ENCODE peak calls at places on chromosomes 3 and 15, in seven cellular contexts. One of them, this sample, is unnamed.

GRCh38 chr3:74631341-74631740 is 16.9 kb upstream of the CNTN3 start:
- DNase-seq in cardiac fibroblast: no peak
- DNase-seq in astrocyte of the spinal cord: no peak
- DNase-seq in foreskin fibroblast: no peak
- DNase-seq in AG04450: no peak
- DNase-seq in stomach: no peak
- DNase-seq in mesothelial cell of epicardium: no peak
- DNase-seq in this sample: no peak

GRCh38 chr3:192409203-192409837 is 318.0 kb downstream of the FGF12 start:
- DNase-seq in mesothelial cell of epicardium: no peak
- DNase-seq in stomach: no peak
- DNase-seq in foreskin fibroblast: no peak
- DNase-seq in astrocyte of the spinal cord: peak; percentile 47
- DNase-seq in cardiac fibroblast: peak; percentile 7
- DNase-seq in AG04450: no peak
- DNase-seq in this sample: no peak

GRCh38 chr3:106329505-106329904 is 460.7 kb upstream of the CBLB start:
- DNase-seq in stomach: no peak
- DNase-seq in AG04450: no peak
- DNase-seq in astrocyte of the spinal cord: no peak
- DNase-seq in mesothelial cell of epicardium: no peak
- DNase-seq in foreskin fibroblast: no peak
- DNase-seq in cardiac fibroblast: no peak
- DNase-seq in this sample: no peak

GRCh38 chr15:57762302-57762701 is 55.8 kb downstream of the POLR2M start:
- DNase-seq in mesothelial cell of epicardium: no peak
- DNase-seq in stomach: no peak
- DNase-seq in foreskin fibroblast: no peak
- DNase-seq in AG04450: no peak
- DNase-seq in cardiac fibroblast: no peak
- DNase-seq in astrocyte of the spinal cord: no peak
- DNase-seq in this sample: no peak

GRCh38 chr3:71495708-71496472 is 87.6 kb downstream of the FOXP1 start:
- DNase-seq in mesothelial cell of epicardium: no peak
- DNase-seq in foreskin fibroblast: peak; percentile 77
- DNase-seq in AG04450: no peak
- DNase-seq in astrocyte of the spinal cord: peak; percentile 87
- DNase-seq in stomach: no peak
- DNase-seq in cardiac fibroblast: peak; percentile 61
- DNase-seq in this sample: peak; percentile 54

GRCh38 chr15:82040862-82041261 is 5.0 kb downstream of the MEX3B start:
- DNase-seq in astrocyte of the spinal cord: no peak
- DNase-seq in stomach: no peak
- DNase-seq in foreskin fibroblast: no peak
- DNase-seq in mesothelial cell of epicardium: no peak
- DNase-seq in AG04450: no peak
- DNase-seq in cardiac fibroblast: no peak
- DNase-seq in this sample: no peak

GRCh38 chr15:42215854-42216829 is 8.0 kb upstream of the VPS39 start:
- DNase-seq in cardiac fibroblast: peak; percentile 42
- DNase-seq in AG04450: no peak
- DNase-seq in mesothelial cell of epicardium: no peak
- DNase-seq in stomach: no peak
- DNase-seq in astrocyte of the spinal cord: no peak
- DNase-seq in foreskin fibroblast: no peak
- DNase-seq in this sample: no peak

GRCh38 chr3:179452166-179452544 is 885 bp upstream of the GNB4 start:
- DNase-seq in mesothelial cell of epicardium: no peak
- DNase-seq in cardiac fibroblast: peak; percentile 87
- DNase-seq in stomach: no peak
- DNase-seq in foreskin fibroblast: peak; percentile 57
- DNase-seq in AG04450: peak; percentile 55
- DNase-seq in astrocyte of the spinal cord: peak; percentile 85
- DNase-seq in this sample: no peak

GRCh38 chr15:85137507-85138175 is 156.0 kb downstream of the PDE8A start:
- DNase-seq in mesothelial cell of epicardium: no peak
- DNase-seq in stomach: no peak
- DNase-seq in astrocyte of the spinal cord: no peak
- DNase-seq in cardiac fibroblast: no peak
- DNase-seq in AG04450: no peak
- DNase-seq in foreskin fibroblast: no peak
- DNase-seq in this sample: no peak

GRCh38 chr3:43001094-43001553 is 22.0 kb downstream of the GASK1A start:
- DNase-seq in foreskin fibroblast: peak; percentile 78
- DNase-seq in AG04450: peak; percentile 87
- DNase-seq in mesothelial cell of epicardium: no peak
- DNase-seq in stomach: peak; percentile 80
- DNase-seq in astrocyte of the spinal cord: peak; percentile 83
- DNase-seq in cardiac fibroblast: peak; percentile 99
- DNase-seq in this sample: no peak

GRCh38 chr3:136279092-136279491 is 29.0 kb downstream of the PCCB start:
- DNase-seq in stomach: no peak
- DNase-seq in astrocyte of the spinal cord: no peak
- DNase-seq in foreskin fibroblast: no peak
- DNase-seq in mesothelial cell of epicardium: no peak
- DNase-seq in cardiac fibroblast: no peak
- DNase-seq in AG04450: no peak
- DNase-seq in this sample: no peak

GRCh38 chr3:12553921-12554391 is 2.9 kb upstream of the MKRN2 start:
- DNase-seq in mesothelial cell of epicardium: no peak
- DNase-seq in AG04450: no peak
- DNase-seq in stomach: no peak
- DNase-seq in astrocyte of the spinal cord: peak; percentile 33
- DNase-seq in foreskin fibroblast: no peak
- DNase-seq in cardiac fibroblast: peak; percentile 26
- DNase-seq in this sample: no peak

GRCh38 chr3:133452603-133453313 is 52.9 kb downstream of the BFSP2 start:
- DNase-seq in AG04450: no peak
- DNase-seq in astrocyte of the spinal cord: peak; percentile 17
- DNase-seq in mesothelial cell of epicardium: no peak
- DNase-seq in foreskin fibroblast: no peak
- DNase-seq in cardiac fibroblast: no peak
- DNase-seq in stomach: no peak
- DNase-seq in this sample: no peak

GRCh38 chr3:17195856-17196604 is 311.3 kb downstream of the PLCL2 start:
- DNase-seq in foreskin fibroblast: no peak
- DNase-seq in AG04450: no peak
- DNase-seq in stomach: no peak
- DNase-seq in cardiac fibroblast: peak; percentile 61
- DNase-seq in mesothelial cell of epicardium: no peak
- DNase-seq in astrocyte of the spinal cord: peak; percentile 18
- DNase-seq in this sample: no peak

GRCh38 chr3:33439421-33440327 is 531 bp downstream of the UBP1 start:
- DNase-seq in cardiac fibroblast: peak; percentile 39
- DNase-seq in foreskin fibroblast: peak; percentile 56
- DNase-seq in mesothelial cell of epicardium: peak; percentile 56
- DNase-seq in AG04450: no peak
- DNase-seq in stomach: peak; percentile 56
- DNase-seq in astrocyte of the spinal cord: peak; percentile 37
- DNase-seq in this sample: no peak

GRCh38 chr3:99625643-99626414 is 12.6 kb upstream of the COL8A1 start:
- DNase-seq in mesothelial cell of epicardium: no peak
- DNase-seq in AG04450: peak; percentile 46
- DNase-seq in stomach: no peak
- DNase-seq in cardiac fibroblast: no peak
- DNase-seq in astrocyte of the spinal cord: peak; percentile 39
- DNase-seq in foreskin fibroblast: peak; percentile 76
- DNase-seq in this sample: no peak

GRCh38 chr3:99625237-99625622 is 13.2 kb upstream of the COL8A1 start:
- DNase-seq in stomach: no peak
- DNase-seq in cardiac fibroblast: no peak
- DNase-seq in mesothelial cell of epicardium: no peak
- DNase-seq in astrocyte of the spinal cord: no peak
- DNase-seq in foreskin fibroblast: peak; percentile 18
- DNase-seq in AG04450: no peak
- DNase-seq in this sample: no peak

GRCh38 chr3:99624536-99625236 is 13.7 kb upstream of the COL8A1 start:
- DNase-seq in astrocyte of the spinal cord: no peak
- DNase-seq in mesothelial cell of epicardium: no peak
- DNase-seq in stomach: no peak
- DNase-seq in cardiac fibroblast: no peak
- DNase-seq in foreskin fibroblast: no peak
- DNase-seq in AG04450: no peak
- DNase-seq in this sample: no peak

GRCh38 chr3:99626415-99626788 is 12.0 kb upstream of the COL8A1 start:
- DNase-seq in stomach: no peak
- DNase-seq in foreskin fibroblast: no peak
- DNase-seq in astrocyte of the spinal cord: no peak
- DNase-seq in mesothelial cell of epicardium: no peak
- DNase-seq in AG04450: no peak
- DNase-seq in cardiac fibroblast: no peak
- DNase-seq in this sample: no peak

GRCh38 chr3:99627062-99627826 is 11.2 kb upstream of the COL8A1 start:
- DNase-seq in astrocyte of the spinal cord: peak; percentile 28
- DNase-seq in foreskin fibroblast: peak; percentile 39
- DNase-seq in stomach: no peak
- DNase-seq in mesothelial cell of epicardium: no peak
- DNase-seq in cardiac fibroblast: no peak
- DNase-seq in AG04450: no peak
- DNase-seq in this sample: no peak
- TF ChIP-seq CTCF in astrocyte of the spinal cord: peak; percentile 17
- TF ChIP-seq CTCF in foreskin fibroblast: peak; percentile 4
- TF ChIP-seq CTCF in stomach: no peak
- TF ChIP-seq CTCF in mesothelial cell of epicardium: no peak
- TF ChIP-seq CTCF in cardiac fibroblast: peak; percentile 26
- TF ChIP-seq CTCF in AG04450: peak; percentile 25
- TF ChIP-seq CTCF in this sample: peak; percentile 5

GRCh38 chr15:97941572-97941971 is 18.9 kb upstream of the ARRDC4 start:
- DNase-seq in cardiac fibroblast: no peak
- DNase-seq in mesothelial cell of epicardium: no peak
- DNase-seq in foreskin fibroblast: no peak
- DNase-seq in stomach: no peak
- DNase-seq in astrocyte of the spinal cord: no peak
- DNase-seq in AG04450: no peak
- DNase-seq in this sample: no peak

GRCh38 chr15:97947465-97948262 is 12.8 kb upstream of the ARRDC4 start:
- DNase-seq in mesothelial cell of epicardium: no peak
- DNase-seq in foreskin fibroblast: no peak
- DNase-seq in astrocyte of the spinal cord: no peak
- DNase-seq in cardiac fibroblast: no peak
- DNase-seq in stomach: no peak
- DNase-seq in AG04450: no peak
- DNase-seq in this sample: no peak

GRCh38 chr15:97940993-97941392 is 19.5 kb upstream of the ARRDC4 start:
- DNase-seq in astrocyte of the spinal cord: no peak
- DNase-seq in foreskin fibroblast: no peak
- DNase-seq in mesothelial cell of epicardium: no peak
- DNase-seq in AG04450: no peak
- DNase-seq in cardiac fibroblast: no peak
- DNase-seq in stomach: no peak
- DNase-seq in this sample: no peak

DNA sequence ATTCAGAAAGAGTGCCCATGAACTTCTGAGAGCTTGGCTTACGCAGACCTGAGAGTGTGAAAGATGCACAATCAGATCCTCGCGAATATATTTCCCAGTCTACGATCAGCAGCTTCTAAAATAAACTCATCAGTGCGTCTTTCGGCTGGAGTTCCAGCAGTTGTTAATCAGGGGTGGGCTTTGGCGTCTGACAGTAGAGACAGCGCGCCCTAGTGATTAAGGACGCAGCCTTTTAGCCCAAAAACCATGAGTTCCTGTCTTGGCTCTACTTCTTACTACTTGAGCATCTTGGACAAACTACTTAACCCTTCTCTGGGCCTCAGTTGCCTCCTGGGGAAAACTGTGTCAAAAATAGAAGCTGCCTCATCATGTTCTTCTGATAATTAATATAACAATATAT is 15.8 kb upstream of the ARRDC4 start:
- DNase-seq in astrocyte of the spinal cord: no peak
- DNase-seq in stomach: no peak
- DNase-seq in AG04450: no peak
- DNase-seq in foreskin fibroblast: no peak
- DNase-seq in cardiac fibroblast: no peak
- DNase-seq in mesothelial cell of epicardium: no peak
- DNase-seq in this sample: no peak
- TF ChIP-seq CTCF in astrocyte of the spinal cord: no peak
- TF ChIP-seq CTCF in stomach: no peak
- TF ChIP-seq CTCF in AG04450: no peak
- TF ChIP-seq CTCF in foreskin fibroblast: no peak
- TF ChIP-seq CTCF in cardiac fibroblast: no peak
- TF ChIP-seq CTCF in mesothelial cell of epicardium: no peak
- TF ChIP-seq CTCF in this sample: no peak

GRCh38 chr3:146503459-146504202 is 34.3 kb upstream of the PLSCR2 start:
- DNase-seq in AG04450: peak; percentile 85
- DNase-seq in stomach: no peak
- DNase-seq in foreskin fibroblast: peak; percentile 65
- DNase-seq in astrocyte of the spinal cord: peak; percentile 97
- DNase-seq in mesothelial cell of epicardium: no peak
- DNase-seq in cardiac fibroblast: peak; percentile 86
- DNase-seq in this sample: peak; percentile 44
- TF ChIP-seq CTCF in AG04450: no peak
- TF ChIP-seq CTCF in stomach: no peak
- TF ChIP-seq CTCF in foreskin fibroblast: no peak
- TF ChIP-seq CTCF in astrocyte of the spinal cord: no peak
- TF ChIP-seq CTCF in mesothelial cell of epicardium: no peak
- TF ChIP-seq CTCF in cardiac fibroblast: no peak
- TF ChIP-seq CTCF in this sample: no peak

GRCh38 chr3:52481819-52482521 is 13.2 kb upstream of the STAB1 start:
- DNase-seq in AG04450: no peak
- DNase-seq in cardiac fibroblast: peak; percentile 20
- DNase-seq in foreskin fibroblast: no peak
- DNase-seq in mesothelial cell of epicardium: no peak
- DNase-seq in stomach: no peak
- DNase-seq in astrocyte of the spinal cord: no peak
- DNase-seq in this sample: no peak
- TF ChIP-seq CTCF in AG04450: peak; percentile 45
- TF ChIP-seq CTCF in cardiac fibroblast: peak; percentile 61
- TF ChIP-seq CTCF in foreskin fibroblast: peak; percentile 51
- TF ChIP-seq CTCF in mesothelial cell of epicardium: peak; percentile 61
- TF ChIP-seq CTCF in stomach: no peak
- TF ChIP-seq CTCF in astrocyte of the spinal cord: peak; percentile 53
- TF ChIP-seq CTCF in this sample: peak; percentile 62

DNA sequence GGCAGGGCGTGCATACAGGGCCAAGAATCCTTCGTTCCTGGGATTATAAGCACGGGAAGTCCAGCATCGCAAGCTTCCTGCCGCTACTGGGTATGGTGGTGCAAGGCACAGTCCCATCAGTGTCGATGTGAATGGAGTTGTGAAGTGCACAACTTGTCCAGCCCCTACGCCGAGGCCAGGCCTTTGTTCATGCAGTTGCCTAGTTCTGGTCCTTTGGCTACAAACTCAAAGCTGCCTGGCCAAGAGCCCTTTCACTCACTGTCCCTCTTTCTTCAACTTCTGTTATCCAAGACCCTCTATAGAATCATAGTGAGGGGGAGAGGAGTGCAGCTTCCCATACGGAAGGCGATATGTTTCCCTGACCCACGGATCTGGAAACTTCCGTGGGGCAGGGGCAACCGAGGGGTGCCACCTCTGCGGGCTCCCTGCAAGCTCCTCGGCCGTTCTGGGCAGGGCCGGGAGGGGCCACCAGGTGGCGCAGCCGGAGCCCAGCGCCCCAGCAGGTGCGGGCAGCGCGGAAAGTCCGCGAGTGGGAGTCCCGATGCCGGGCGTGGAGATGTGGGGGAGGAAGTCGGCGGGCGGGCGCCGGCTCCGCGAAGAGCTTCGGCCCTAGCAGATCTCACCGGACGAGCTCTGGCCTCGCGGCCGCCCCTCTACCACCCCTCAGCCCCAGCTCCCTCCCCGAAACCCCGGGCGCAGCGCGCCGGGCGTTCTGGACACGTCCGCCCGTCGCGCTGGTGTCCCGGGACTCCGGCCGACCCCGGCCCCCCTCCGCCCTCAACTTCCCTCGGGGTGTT is 693 bp downstream of the RASGRP1 start:
- DNase-seq in cardiac fibroblast: peak; percentile 42
- DNase-seq in stomach: peak; percentile 79
- DNase-seq in astrocyte of the spinal cord: peak; percentile 40
- DNase-seq in mesothelial cell of epicardium: peak; percentile 61
- DNase-seq in foreskin fibroblast: peak; percentile 25
- DNase-seq in AG04450: no peak
- DNase-seq in this sample: no peak
- TF ChIP-seq CTCF in cardiac fibroblast: peak; percentile 68
- TF ChIP-seq CTCF in stomach: no peak
- TF ChIP-seq CTCF in astrocyte of the spinal cord: peak; percentile 84
- TF ChIP-seq CTCF in mesothelial cell of epicardium: peak; percentile 95
- TF ChIP-seq CTCF in foreskin fibroblast: peak; percentile 90
- TF ChIP-seq CTCF in AG04450: peak; percentile 85
- TF ChIP-seq CTCF in this sample: peak; percentile 93